ENCODE peak calls at places on chromosomes 5 and 9, in eight cellular contexts. I is activated CD8-positive, alpha-beta memory T cell treated with anti-CD3 and anti-CD28 coated beads, Interleukin-2, amount 50 U/mL, for 48 hours; X is left colon; H is Right ventricle myocardium superior; R is astrocyte of the cerebellum; F is cardiac fibroblast; A is AG09319; O is IMR-90. Q is an unnamed sample.

GRCh38 chr9:113624721-113625120 is 161.2 kb downstream of the RGS3 start:
- DNase-seq in I (peak; percentile 46), O (peak; percentile 50), X (peak; percentile 19), A (no peak), F (peak; percentile 55), R (no peak), H (peak; percentile 66), Q (no peak)

GRCh38 chr5:68460147-68460760 is 244.7 kb downstream of the PIK3R1 start:
- DNase-seq in I (no peak), F (peak; percentile 85), A (no peak), X (no peak), O (peak; percentile 70), R (peak; percentile 58), H (no peak), Q (peak; percentile 47)

GRCh38 chr9:122922713-122923112 is 8.6 kb downstream of the ZBTB26 start:
- DNase-seq in R (no peak), I (no peak), H (no peak), F (no peak), A (no peak), X (no peak), O (no peak), Q (no peak)

GRCh38 chr5:172818081-172818480 is 16.0 kb upstream of the ERGIC1 start:
- DNase-seq in H (no peak), O (no peak), F (no peak), R (no peak), A (no peak), I (no peak), X (no peak), Q (no peak)

GRCh38 chr9:113516840-113517577 is 53.5 kb downstream of the RGS3 start:
- DNase-seq in X (no peak), O (peak; percentile 39), I (peak; percentile 84), R (no peak), A (no peak), H (no peak), F (no peak), Q (no peak)

GRCh38 chr5:18010053-18010452 is 375.8 kb downstream of the TAF11L14 start:
- DNase-seq in X (no peak), O (no peak), H (no peak), I (no peak), F (no peak), R (no peak), A (no peak), Q (no peak)

GRCh38 chr5:175329976-175330375 is 114.0 kb downstream of the DRD1 start:
- DNase-seq in X (no peak), A (no peak), F (no peak), H (no peak), I (no peak), O (no peak), R (no peak), Q (no peak)

GRCh38 chr9:114080773-114081440 is 2.8 kb upstream of the AMBP start:
- DNase-seq in I (no peak), O (no peak), X (peak; percentile 72), R (no peak), F (no peak), H (no peak), A (no peak), Q (peak; percentile 77)

GRCh38 chr5:158570502-158570901 is 529.2 kb downstream of the EBF1 start:
- DNase-seq in I (no peak), A (no peak), H (no peak), R (no peak), F (no peak), O (no peak), X (no peak), Q (no peak)

GRCh38 chr5:57805732-57806131 is 323.1 kb upstream of the ACTBL2 start:
- DNase-seq in X (no peak), O (peak; percentile 83), H (no peak), A (no peak), R (no peak), I (no peak), F (no peak), Q (no peak)

GRCh38 chr9:38526571-38526970 is 93.8 kb downstream of the ANKRD18A start:
- DNase-seq in I (no peak), O (no peak), A (no peak), F (no peak), H (no peak), X (no peak), R (no peak), Q (no peak)

GRCh38 chr5:136906545-136906944 is 541.2 kb upstream of the TRPC7 start:
- DNase-seq in X (no peak), I (no peak), F (no peak), A (no peak), R (no peak), O (no peak), H (no peak), Q (no peak)

GRCh38 chr9:93094294-93095204 is 1.5 kb upstream of the CARD19 start:
- DNase-seq in H (peak; percentile 81), O (no peak), A (no peak), X (peak; percentile 75), I (peak; percentile 64), R (no peak), F (no peak), Q (peak; percentile 71)

GRCh38 chr5:34709861-34710673 is 53.9 kb downstream of the RAI14 start:
- DNase-seq in F (peak; percentile 94), R (peak; percentile 95), I (no peak), O (peak; percentile 95), A (no peak), H (no peak), X (no peak), Q (no peak)

GRCh38 chr5:79021753-79022152 is 36.6 kb upstream of the ARSB start:
- DNase-seq in F (peak; percentile 20), R (no peak), O (no peak), A (no peak), X (no peak), H (no peak), I (no peak), Q (no peak)

GRCh38 chr5:142287096-142287972 is 37.5 kb downstream of the SPRY4 start:
- DNase-seq in F (no peak), A (no peak), I (no peak), X (no peak), R (no peak), O (no peak), H (no peak), Q (no peak)

GRCh38 chr5:43428034-43428712 is 16.0 kb upstream of the CCL28 start:
- DNase-seq in F (peak; percentile 73), H (no peak), A (no peak), X (no peak), I (no peak), O (peak; percentile 43), R (peak; percentile 23), Q (peak; percentile 21)

GRCh38 chr5:7787770-7788169 is 63.2 kb downstream of the CFAP90 start:
- DNase-seq in A (no peak), H (no peak), X (no peak), O (no peak), R (no peak), I (no peak), F (no peak), Q (no peak)

GRCh38 chr9:37262410-37262809 is 142.0 kb downstream of the ZCCHC7 start:
- DNase-seq in R (peak; percentile 22), A (no peak), F (peak; percentile 57), H (no peak), X (no peak), I (no peak), O (peak; percentile 49), Q (peak; percentile 5)

GRCh38 chr9:75088646-75089368 is 493 bp downstream of the OSTF1 start:
- DNase-seq in O (peak; percentile 68), X (peak; percentile 76), F (peak; percentile 57), A (no peak), H (peak; percentile 84), R (no peak), I (peak; percentile 59), Q (peak; percentile 83)

GRCh38 chr9:93597142-93597706 is 20.8 kb downstream of the PHF2 start:
- DNase-seq in R (no peak), O (no peak), F (no peak), H (no peak), X (no peak), A (no peak), I (peak; percentile 34), Q (peak; percentile 1)

GRCh38 chr9:108704156-108704852 is 151.5 kb downstream of the ACTL7B start:
- DNase-seq in F (peak; percentile 1), O (no peak), X (no peak), R (no peak), H (no peak), I (no peak), A (no peak), Q (no peak)

GRCh38 chr9:128886211-128886826 is 4.4 kb downstream of the LRRC8A start:
- DNase-seq in A (no peak), O (peak; percentile 43), X (no peak), H (no peak), R (no peak), F (peak; percentile 50), I (no peak), Q (no peak)

GRCh38 chr9:7320139-7320538 is 479.4 kb downstream of the DMAC1 start:
- DNase-seq in A (peak; percentile 35), X (no peak), I (no peak), F (peak; percentile 94), R (peak; percentile 36), H (no peak), O (peak; percentile 99), Q (no peak)

GRCh38 chr5:168747987-168748777 is 169.0 kb upstream of the PANK3 start:
- DNase-seq in F (peak; percentile 25), H (peak; percentile 57), I (peak; percentile 79), A (no peak), R (no peak), O (no peak), X (no peak), Q (no peak)

Q was measured in body of pancreas.